ENCODE peak calls at places on chromosomes 5 and 9, in seven cellular contexts. Y, U, C, H, Z, R and X are unnamed samples.

GRCh38 chr5:165622864-165623536 is 2117.6 kb downstream of the MAT2B start:
- DNase-seq in R (no peak), Z (no peak), Y (no peak), U (no peak), H (no peak), C (no peak), X (no peak)

GRCh38 chr9:5191983-5192382 is 6.5 kb upstream of the INSL6 start:
- DNase-seq in H (no peak), C (no peak), Z (no peak), R (no peak), Y (no peak), U (no peak), X (no peak)

GRCh38 chr9:4922730-4923129 is 62.3 kb upstream of the JAK2 start:
- DNase-seq in Z (no peak), U (no peak), R (no peak), H (no peak), Y (no peak), C (no peak), X (no peak)

GRCh38 chr5:58114324-58114723 is 345.6 kb downstream of the PLK2 start:
- DNase-seq in U (no peak), Y (peak; percentile 91), C (no peak), Z (no peak), R (no peak), H (peak; percentile 95), X (no peak)

GRCh38 chr9:20771721-20772120 is 87.7 kb downstream of the FOCAD start:
- DNase-seq in U (no peak), Z (no peak), R (no peak), H (no peak), C (no peak), Y (no peak), X (no peak)

GRCh38 chr5:106393276-106393675 is 1277.5 kb downstream of the EFNA5 start:
- DNase-seq in U (no peak), H (no peak), Z (no peak), C (no peak), R (no peak), Y (no peak), X (no peak)

GRCh38 chr9:80448996-80449395 is 877.2 kb downstream of the TLE4 start:
- DNase-seq in Y (no peak), U (no peak), Z (no peak), R (no peak), C (no peak), H (no peak), X (no peak)

GRCh38 chr5:1509346-1510085 is 14.2 kb downstream of the LPCAT1 start:
- DNase-seq in U (no peak), R (no peak), Z (no peak), H (no peak), C (peak; percentile 6), Y (no peak), X (no peak)

GRCh38 chr5:157864067-157864466 is 5.1 kb upstream of the CLINT1 start:
- DNase-seq in Z (no peak), Y (no peak), U (no peak), C (no peak), R (no peak), H (no peak), X (no peak)

GRCh38 chr9:109317979-109318671 is 2.7 kb downstream of the EPB41L4B start:
- DNase-seq in Z (peak; percentile 50), H (no peak), Y (peak; percentile 95), R (no peak), U (no peak), C (no peak), X (no peak)

GRCh38 chr5:177607115-177607451 is 7.2 kb downstream of the B4GALT7 start:
- DNase-seq in Y (no peak), Z (no peak), H (no peak), U (no peak), C (no peak), R (no peak), X (no peak)

GRCh38 chr5:164013077-164013670 is 507.8 kb downstream of the MAT2B start:
- DNase-seq in H (peak; percentile 52), Z (peak; percentile 81), C (peak; percentile 74), Y (peak; percentile 66), U (peak; percentile 75), R (peak; percentile 64), X (peak; percentile 75)

GRCh38 chr5:62643556-62644451 is 65.2 kb downstream of the LRRC70 start:
- DNase-seq in Y (no peak), H (no peak), C (no peak), R (no peak), Z (no peak), U (no peak), X (no peak)

DNA sequence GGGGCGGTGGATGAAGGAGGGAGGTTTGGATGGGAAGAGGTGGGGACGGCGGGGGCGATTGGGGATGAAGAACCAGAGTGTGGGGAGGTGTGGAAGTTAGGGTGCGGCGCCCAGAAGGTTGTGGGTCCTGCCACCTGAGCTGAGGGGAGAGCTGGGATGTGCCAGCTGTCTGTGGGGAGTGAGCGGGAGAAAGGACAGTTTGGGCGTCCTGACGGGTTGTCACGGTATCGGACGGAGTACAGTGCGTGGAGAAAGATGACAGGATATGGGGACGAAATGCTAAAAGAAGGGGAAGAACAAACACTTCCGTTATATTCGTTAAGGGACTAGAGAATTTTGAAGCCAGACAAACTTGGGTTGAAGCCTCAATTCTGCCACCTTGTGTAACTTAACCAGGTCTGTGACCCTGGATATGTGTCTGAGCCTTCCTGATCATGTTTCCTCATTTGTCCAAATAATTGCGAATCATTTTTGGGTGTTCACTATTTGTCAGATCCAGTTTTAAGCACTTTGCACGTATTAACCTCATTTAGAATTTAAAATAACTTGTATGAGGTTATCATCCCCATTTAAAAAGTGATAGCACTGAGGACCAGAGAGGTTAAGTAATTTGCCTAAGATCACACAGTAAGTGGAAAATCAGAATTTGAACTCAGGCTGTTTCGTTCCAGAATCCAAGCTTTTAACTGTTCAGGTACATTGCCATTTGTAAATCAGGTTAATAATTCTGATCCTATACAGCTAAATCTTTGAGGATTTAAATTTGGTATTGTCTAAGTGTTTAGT is 689 bp downstream of the CNTRL start:
- DNase-seq in Z (peak; percentile 28), R (no peak), H (no peak), U (no peak), Y (peak; percentile 38), C (no peak), X (no peak)
- TF ChIP-seq CTCF in Z (peak; percentile 13), R (no peak), H (no peak), U (no peak), Y (no peak), C (no peak), X (no peak)

DNA sequence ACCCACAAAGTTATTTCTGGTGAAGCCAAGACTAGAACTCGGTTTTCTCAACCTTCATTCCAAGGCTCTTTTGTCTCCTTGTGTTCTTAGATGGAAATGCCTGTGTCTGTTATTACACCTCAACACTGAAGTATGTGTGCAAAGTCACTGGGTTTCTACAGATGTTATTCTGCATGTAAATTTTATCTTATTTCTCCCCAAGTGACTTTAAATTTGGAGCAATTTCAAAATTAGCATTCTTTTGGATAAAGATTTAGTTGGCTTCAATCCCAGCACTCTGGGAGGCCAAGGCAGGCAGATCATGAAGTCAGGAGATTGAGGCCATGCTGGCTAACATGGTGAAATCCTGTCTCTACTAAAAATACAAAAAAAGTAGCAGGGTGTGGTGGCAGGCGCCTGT is 104.4 kb upstream of the GNA14 start:
- DNase-seq in R (no peak), H (peak; percentile 99), C (peak; percentile 49), Y (no peak), Z (no peak), U (no peak), X (no peak)
- TF ChIP-seq CTCF in R (no peak), H (peak; percentile 9), C (no peak), Y (no peak), Z (no peak), U (no peak), X (no peak)

GRCh38 chr5:59185757-59186385 is 603.0 kb downstream of the RAB3C start:
- DNase-seq in Y (no peak), H (no peak), Z (no peak), U (no peak), R (no peak), C (no peak), X (no peak)
- TF ChIP-seq CTCF in Y (no peak), H (no peak), Z (no peak), U (no peak), R (no peak), C (no peak), X (no peak)

GRCh38 chr5:111159845-111160244 is 64.3 kb upstream of the CAMK4 start:
- DNase-seq in U (no peak), Z (no peak), H (no peak), C (no peak), Y (no peak), R (no peak), X (no peak)
- TF ChIP-seq CTCF in U (no peak), Z (peak; percentile 22), H (no peak), C (no peak), Y (no peak), R (no peak), X (no peak)

GRCh38 chr5:95861221-95861857 is 38.8 kb upstream of the GLRX start:
- DNase-seq in H (peak; percentile 97), Z (no peak), C (peak; percentile 69), U (peak; percentile 75), Y (peak; percentile 99), R (peak; percentile 68), X (no peak)

GRCh38 chr5:95863383-95863757 is 40.8 kb upstream of the GLRX start:
- DNase-seq in C (no peak), U (no peak), R (no peak), H (no peak), Y (no peak), Z (no peak), X (no peak)

GRCh38 chr5:95862636-95863382 is 40.3 kb upstream of the GLRX start:
- DNase-seq in R (no peak), H (no peak), U (no peak), Z (no peak), Y (peak; percentile 64), C (no peak), X (no peak)

GRCh38 chr5:95864456-95864855 is 41.9 kb upstream of the GLRX start:
- DNase-seq in Z (no peak), Y (peak; percentile 77), C (no peak), U (no peak), H (no peak), R (no peak), X (no peak)

DNA sequence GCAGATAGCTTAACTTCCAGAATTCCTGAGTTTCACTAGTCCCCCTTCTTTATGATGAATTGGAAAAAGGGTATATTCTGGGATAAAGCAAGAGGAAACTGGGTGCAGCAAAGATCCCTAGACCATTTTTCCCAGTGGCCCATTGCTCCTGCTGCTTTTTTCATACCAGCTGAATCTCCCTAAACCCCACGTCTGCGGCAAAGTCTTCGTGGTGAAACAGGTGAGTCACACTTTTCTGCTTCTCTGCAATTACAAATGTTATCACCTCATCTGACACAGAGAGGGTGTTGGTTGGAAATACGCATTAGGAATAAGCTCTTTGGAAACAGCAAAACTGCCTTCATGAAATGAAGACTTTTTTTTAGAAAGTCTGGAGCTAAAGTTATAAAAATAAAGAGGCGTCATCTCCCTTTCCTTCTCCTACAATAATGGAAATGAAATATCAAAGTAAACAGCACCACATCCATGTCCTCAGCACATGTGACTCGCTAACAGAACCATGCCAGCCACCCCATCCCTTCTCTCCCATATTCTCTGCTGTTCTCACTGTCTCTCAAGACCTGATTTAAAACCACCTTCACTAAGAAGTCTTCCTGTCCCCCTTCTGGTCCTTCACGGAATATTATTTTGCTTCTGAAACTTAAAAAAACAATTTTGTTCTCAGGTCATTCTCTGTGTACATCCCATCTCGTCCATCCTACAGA is 39.5 kb upstream of the GLRX start:
- DNase-seq in H (peak; percentile 91), R (no peak), C (no peak), U (peak; percentile 44), Z (no peak), Y (peak; percentile 94), X (no peak)
- TF ChIP-seq CTCF in H (peak; percentile 22), R (no peak), C (no peak), U (no peak), Z (no peak), Y (no peak), X (no peak)